ENCODE peak calls at places on chromosomes 3 and 15, in four cellular contexts. One of them, this sample, is unnamed.

GRCh38 chr3:135944831-135945230 is 20.7 kb upstream of the PPP2R3A start:
- DNase-seq in astrocyte of the spinal cord: no peak
- DNase-seq in cardiac muscle cell: no peak
- DNase-seq in BJ: no peak
- DNase-seq in this sample: no peak

GRCh38 chr3:29827756-29828155 is 546.9 kb downstream of the RBMS3 start:
- DNase-seq in astrocyte of the spinal cord: peak
- DNase-seq in cardiac muscle cell: peak
- DNase-seq in BJ: no peak
- DNase-seq in this sample: no peak

GRCh38 chr3:25156526-25157075 is 271.5 kb upstream of the RARB start:
- DNase-seq in astrocyte of the spinal cord: peak
- DNase-seq in cardiac muscle cell: peak
- DNase-seq in BJ: peak
- DNase-seq in this sample: no peak

GRCh38 chr3:106628407-106628806 is 748.8 kb upstream of the CCDC54 start:
- DNase-seq in astrocyte of the spinal cord: peak
- DNase-seq in cardiac muscle cell: peak
- DNase-seq in BJ: no peak
- DNase-seq in this sample: no peak

GRCh38 chr15:63324770-63325169 is 47.4 kb downstream of the APH1B start:
- DNase-seq in astrocyte of the spinal cord: no peak
- DNase-seq in cardiac muscle cell: no peak
- DNase-seq in BJ: no peak
- DNase-seq in this sample: no peak

GRCh38 chr15:61151791-61152190 is 77.3 kb downstream of the RORA start:
- DNase-seq in astrocyte of the spinal cord: no peak
- DNase-seq in cardiac muscle cell: no peak
- DNase-seq in BJ: no peak
- DNase-seq in this sample: no peak

GRCh38 chr3:159830523-159831151 is 158.0 kb upstream of the IL12A start:
- DNase-seq in astrocyte of the spinal cord: no peak
- DNase-seq in cardiac muscle cell: no peak
- DNase-seq in BJ: no peak
- DNase-seq in this sample: no peak

GRCh38 chr3:4290272-4290893 is 12.8 kb upstream of the SETMAR start:
- DNase-seq in astrocyte of the spinal cord: peak
- DNase-seq in cardiac muscle cell: peak
- DNase-seq in BJ: no peak
- DNase-seq in this sample: peak

GRCh38 chr15:85618956-85619491 is 175.7 kb downstream of the KLHL25 start:
- DNase-seq in astrocyte of the spinal cord: peak
- DNase-seq in cardiac muscle cell: peak
- DNase-seq in BJ: peak
- DNase-seq in this sample: peak

GRCh38 chr15:36905908-36906307 is 194.4 kb downstream of the MEIS2 start:
- DNase-seq in astrocyte of the spinal cord: no peak
- DNase-seq in cardiac muscle cell: peak
- DNase-seq in BJ: no peak
- DNase-seq in this sample: no peak

GRCh38 chr3:60660026-60660425 is 591.2 kb downstream of the FHIT start:
- DNase-seq in astrocyte of the spinal cord: no peak
- DNase-seq in cardiac muscle cell: no peak
- DNase-seq in BJ: no peak
- DNase-seq in this sample: no peak

GRCh38 chr15:62545392-62546227 is 380.5 kb upstream of the C2CD4B start:
- DNase-seq in astrocyte of the spinal cord: peak
- DNase-seq in cardiac muscle cell: peak
- DNase-seq in BJ: peak
- DNase-seq in this sample: no peak

GRCh38 chr3:8464668-8465067 is 37.0 kb upstream of the LMCD1 start:
- DNase-seq in astrocyte of the spinal cord: no peak
- DNase-seq in cardiac muscle cell: no peak
- DNase-seq in BJ: no peak
- DNase-seq in this sample: no peak

GRCh38 chr3:3189102-3189727 is 9.7 kb upstream of the CRBN start:
- DNase-seq in astrocyte of the spinal cord: no peak
- DNase-seq in cardiac muscle cell: peak
- DNase-seq in BJ: no peak
- DNase-seq in this sample: no peak

GRCh38 chr3:122944671-122945151 is 82.9 kb downstream of the SEMA5B start:
- DNase-seq in astrocyte of the spinal cord: no peak
- DNase-seq in cardiac muscle cell: peak
- DNase-seq in BJ: no peak
- DNase-seq in this sample: no peak

GRCh38 chr3:55204417-55204816 is 276.6 kb upstream of the LRTM1 start:
- DNase-seq in astrocyte of the spinal cord: no peak
- DNase-seq in cardiac muscle cell: peak
- DNase-seq in BJ: no peak
- DNase-seq in this sample: no peak

GRCh38 chr3:30664449-30664848 is 58.0 kb downstream of the TGFBR2 start:
- DNase-seq in astrocyte of the spinal cord: no peak
- DNase-seq in cardiac muscle cell: no peak
- DNase-seq in BJ: no peak
- DNase-seq in this sample: no peak

GRCh38 chr3:83567935-83568334 is 1390.9 kb upstream of the CADM2 start:
- DNase-seq in astrocyte of the spinal cord: no peak
- DNase-seq in cardiac muscle cell: no peak
- DNase-seq in BJ: no peak
- DNase-seq in this sample: no peak

GRCh38 chr3:52041118-52041847 is 15.1 kb downstream of the DUSP7 start:
- DNase-seq in astrocyte of the spinal cord: no peak
- DNase-seq in cardiac muscle cell: no peak
- DNase-seq in BJ: no peak
- DNase-seq in this sample: no peak

GRCh38 chr15:20357139-20358065 is 184.2 kb downstream of the GOLGA6L6 start:
- DNase-seq in astrocyte of the spinal cord: no peak
- DNase-seq in cardiac muscle cell: no peak
- DNase-seq in BJ: no peak
- DNase-seq in this sample: no peak

GRCh38 chr3:42680256-42680655 is 5.1 kb upstream of the KLHL40 start:
- DNase-seq in astrocyte of the spinal cord: no peak
- DNase-seq in cardiac muscle cell: peak
- DNase-seq in BJ: no peak
- DNase-seq in this sample: no peak

GRCh38 chr3:171417813-171418212 is 42.4 kb downstream of the TNIK start:
- DNase-seq in astrocyte of the spinal cord: peak
- DNase-seq in cardiac muscle cell: peak
- DNase-seq in BJ: peak
- DNase-seq in this sample: no peak

GRCh38 chr3:158935846-158936245 is 134.0 kb downstream of the MFSD1 start:
- DNase-seq in astrocyte of the spinal cord: no peak
- DNase-seq in cardiac muscle cell: no peak
- DNase-seq in BJ: no peak
- DNase-seq in this sample: no peak

GRCh38 chr3:9196009-9196408 is 53.4 kb downstream of the SRGAP3 start:
- DNase-seq in astrocyte of the spinal cord: no peak
- DNase-seq in cardiac muscle cell: no peak
- DNase-seq in BJ: no peak
- DNase-seq in this sample: peak

GRCh38 chr3:141181819-141182218 is 49.8 kb upstream of the PXYLP1 start:
- DNase-seq in astrocyte of the spinal cord: no peak
- DNase-seq in cardiac muscle cell: no peak
- DNase-seq in BJ: no peak
- DNase-seq in this sample: no peak

GRCh38 chr15:90871716-90872480 is 3.5 kb downstream of the FURIN start:
- DNase-seq in astrocyte of the spinal cord: no peak
- DNase-seq in cardiac muscle cell: no peak
- DNase-seq in BJ: no peak
- DNase-seq in this sample: no peak

GRCh38 chr3:42749753-42750231 is 23.3 kb downstream of the CCDC13 start:
- DNase-seq in astrocyte of the spinal cord: no peak
- DNase-seq in cardiac muscle cell: peak
- DNase-seq in BJ: no peak
- DNase-seq in this sample: no peak

GRCh38 chr15:67059127-67059553 is 6.3 kb upstream of the SMAD3 start:
- DNase-seq in astrocyte of the spinal cord: no peak
- DNase-seq in cardiac muscle cell: peak
- DNase-seq in BJ: no peak
- DNase-seq in this sample: no peak

GRCh38 chr3:41898631-41899030 is 63.3 kb downstream of the ULK4 start:
- DNase-seq in astrocyte of the spinal cord: no peak
- DNase-seq in cardiac muscle cell: no peak
- DNase-seq in BJ: no peak
- DNase-seq in this sample: no peak

GRCh38 chr3:43223670-43224364 is 62.5 kb upstream of the SNRK start:
- DNase-seq in astrocyte of the spinal cord: peak
- DNase-seq in cardiac muscle cell: peak
- DNase-seq in BJ: no peak
- DNase-seq in this sample: no peak

GRCh38 chr3:43905157-43905556 is 214.4 kb downstream of the ABHD5 start:
- DNase-seq in astrocyte of the spinal cord: no peak
- DNase-seq in cardiac muscle cell: peak
- DNase-seq in BJ: no peak
- DNase-seq in this sample: no peak

GRCh38 chr3:170200992-170201391 is 19.5 kb upstream of the PHC3 start:
- DNase-seq in astrocyte of the spinal cord: no peak
- DNase-seq in cardiac muscle cell: no peak
- DNase-seq in BJ: no peak
- DNase-seq in this sample: no peak

GRCh38 chr15:70055601-70056051 is 42.1 kb downstream of the TLE3 start:
- DNase-seq in astrocyte of the spinal cord: no peak
- DNase-seq in cardiac muscle cell: no peak
- DNase-seq in BJ: no peak
- DNase-seq in this sample: no peak
- TF ChIP-seq CTCF in astrocyte of the spinal cord: no peak
- TF ChIP-seq CTCF in cardiac muscle cell: no peak
- TF ChIP-seq CTCF in BJ: no peak
- TF ChIP-seq CTCF in this sample: no peak

DNA sequence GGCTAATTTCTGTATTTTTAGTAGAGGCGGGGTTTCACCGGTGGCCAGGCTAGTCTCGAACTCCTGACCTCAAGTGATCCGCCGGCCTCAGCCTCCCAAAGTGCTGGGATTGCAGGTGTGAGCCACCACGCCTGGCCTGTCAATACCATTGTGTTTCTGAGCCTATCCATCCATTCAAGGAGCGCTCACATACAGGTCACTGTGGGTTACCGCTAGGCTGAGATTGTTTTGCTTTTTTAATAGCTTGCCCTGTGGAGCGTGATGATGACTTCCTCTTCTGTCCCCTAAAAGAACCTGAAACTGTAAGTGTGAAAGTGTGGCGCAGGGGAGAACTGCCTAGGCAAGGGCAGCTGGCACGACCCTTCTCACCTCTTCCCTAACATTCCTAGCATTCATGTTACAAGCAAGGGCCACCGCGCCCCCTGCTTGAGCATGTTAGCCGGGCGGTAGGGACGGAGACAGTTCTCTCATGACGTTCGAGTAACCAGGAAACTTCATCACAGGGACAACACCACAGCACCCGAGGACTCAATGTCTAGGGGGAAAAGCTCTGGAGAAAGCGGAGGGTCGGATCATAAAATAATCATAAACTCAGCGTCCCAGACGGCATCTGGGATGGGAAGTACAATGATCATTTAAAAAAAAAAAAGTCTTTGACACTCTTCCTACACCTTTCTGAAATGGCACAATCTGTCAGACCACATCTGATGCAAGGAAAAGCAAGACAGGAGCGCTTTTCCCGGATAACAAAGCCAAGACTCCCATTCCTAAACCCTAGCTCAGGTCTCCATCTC is 785 bp downstream of the LAMP3 start:
- DNase-seq in astrocyte of the spinal cord: no peak
- DNase-seq in cardiac muscle cell: peak
- DNase-seq in BJ: no peak
- DNase-seq in this sample: no peak
- TF ChIP-seq CTCF in astrocyte of the spinal cord: no peak
- TF ChIP-seq CTCF in cardiac muscle cell: no peak
- TF ChIP-seq CTCF in BJ: no peak
- TF ChIP-seq CTCF in this sample: no peak

GRCh38 chr3:146020969-146021368 is 140.0 kb downstream of the PLOD2 start:
- DNase-seq in astrocyte of the spinal cord: no peak
- DNase-seq in cardiac muscle cell: no peak
- DNase-seq in BJ: no peak
- DNase-seq in this sample: no peak
- TF ChIP-seq CTCF in astrocyte of the spinal cord: peak
- TF ChIP-seq CTCF in cardiac muscle cell: no peak
- TF ChIP-seq CTCF in BJ: no peak
- TF ChIP-seq CTCF in this sample: peak

GRCh38 chr3:149339931-149340309 is 6.5 kb upstream of the TM4SF18 start:
- DNase-seq in astrocyte of the spinal cord: peak
- DNase-seq in cardiac muscle cell: peak
- DNase-seq in BJ: peak
- DNase-seq in this sample: no peak

GRCh38 chr3:149342413-149343340 is 9.2 kb upstream of the TM4SF18 start:
- DNase-seq in astrocyte of the spinal cord: peak
- DNase-seq in cardiac muscle cell: peak
- DNase-seq in BJ: peak
- DNase-seq in this sample: no peak

GRCh38 chr3:149340310-149340933 is 7.0 kb upstream of the TM4SF18 start:
- DNase-seq in astrocyte of the spinal cord: peak
- DNase-seq in cardiac muscle cell: peak
- DNase-seq in BJ: no peak
- DNase-seq in this sample: no peak

GRCh38 chr3:149343951-149344350 is 10.5 kb upstream of the TM4SF18 start:
- DNase-seq in astrocyte of the spinal cord: no peak
- DNase-seq in cardiac muscle cell: no peak
- DNase-seq in BJ: no peak
- DNase-seq in this sample: no peak
- TF ChIP-seq CTCF in astrocyte of the spinal cord: no peak
- TF ChIP-seq CTCF in cardiac muscle cell: no peak
- TF ChIP-seq CTCF in BJ: no peak
- TF ChIP-seq CTCF in this sample: no peak

GRCh38 chr3:195005251-195005620 is 265.7 kb downstream of the XXYLT1 start:
- DNase-seq in astrocyte of the spinal cord: no peak
- DNase-seq in cardiac muscle cell: no peak
- DNase-seq in BJ: no peak
- DNase-seq in this sample: no peak
- TF ChIP-seq CTCF in astrocyte of the spinal cord: no peak
- TF ChIP-seq CTCF in cardiac muscle cell: no peak
- TF ChIP-seq CTCF in BJ: no peak
- TF ChIP-seq CTCF in this sample: no peak

GRCh38 chr3:48556796-48557626 is at the start of gene PFKFB4:
- DNase-seq in astrocyte of the spinal cord: peak
- DNase-seq in cardiac muscle cell: peak
- DNase-seq in BJ: peak
- DNase-seq in this sample: peak
- TF ChIP-seq CTCF in astrocyte of the spinal cord: no peak
- TF ChIP-seq CTCF in cardiac muscle cell: no peak
- TF ChIP-seq CTCF in BJ: peak
- TF ChIP-seq CTCF in this sample: peak

DNA sequence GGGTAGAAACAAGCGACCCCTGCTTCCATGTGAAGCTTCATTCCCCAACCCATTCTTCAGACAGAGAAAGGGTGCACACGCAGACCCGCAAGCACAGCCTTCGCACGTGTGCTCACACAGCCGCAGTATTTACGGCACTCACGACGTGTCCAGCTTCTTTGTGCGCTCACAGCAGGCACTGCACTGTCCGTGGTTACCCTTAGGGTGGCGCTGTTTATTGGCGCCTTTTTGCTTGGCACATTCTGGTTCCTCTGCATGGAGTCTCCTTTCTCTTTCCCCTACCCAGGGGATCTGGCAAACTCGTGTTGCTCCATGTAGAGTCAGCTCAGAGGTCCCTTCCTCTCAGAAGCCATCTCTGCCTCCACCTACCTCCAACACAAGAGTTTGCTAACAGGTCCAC is 115.1 kb downstream of the SLCO3A1 start:
- DNase-seq in astrocyte of the spinal cord: no peak
- DNase-seq in cardiac muscle cell: no peak
- DNase-seq in BJ: no peak
- DNase-seq in this sample: no peak
- TF ChIP-seq CTCF in astrocyte of the spinal cord: peak
- TF ChIP-seq CTCF in cardiac muscle cell: no peak
- TF ChIP-seq CTCF in BJ: no peak
- TF ChIP-seq CTCF in this sample: peak

This sample was measured in neural crest cell.